ENCODE peak calls at places on chromosome 19, in seven cellular contexts. T is CD14-positive monocyte, X is thoracic aorta, Q is NCI-H1417, U is endothelial cell, F is non-pigmented ciliary epithelial cell, R is H9. S is an unnamed sample.
A peak's percentile ranks its signal among the peaks of the same experiment; 100 is the strongest.

GRCh38 chr19:31185261-31185660 is 164.0 kb downstream of the TSHZ3 start:
- DNase-seq in X (no peak), Q (no peak), F (no peak), R (no peak), U (no peak), T (no peak), S (no peak)

GRCh38 chr19:53823380-53824120 is 564 bp downstream of the NLRP12 start:
- DNase-seq in T (peak; percentile 53), U (no peak), X (no peak), Q (no peak), R (no peak), F (no peak), S (no peak)

GRCh38 chr19:56594446-56594782 is 688 bp upstream of the ZNF71 start:
- DNase-seq in T (no peak), U (no peak), Q (no peak), F (no peak), R (no peak), X (no peak), S (no peak)

GRCh38 chr19:8311461-8312260 is 3.5 kb upstream of the CD320 start:
- DNase-seq in T (peak; percentile 34), U (peak; percentile 2), R (no peak), F (no peak), X (no peak), Q (no peak), S (no peak)

GRCh38 chr19:54159352-54160181 is at the start of gene LENG1:
- DNase-seq in X (peak; percentile 100), U (peak; percentile 94), T (peak; percentile 100), F (peak; percentile 100), R (peak; percentile 100), Q (peak; percentile 99), S (peak; percentile 100)

GRCh38 chr19:831407-832369 is 4.1 kb downstream of the AZU1 start:
- DNase-seq in Q (no peak), U (no peak), R (no peak), T (no peak), X (no peak), F (no peak), S (no peak)

GRCh38 chr19:23986623-23987022 is 71.9 kb downstream of the ZNF726 start:
- DNase-seq in R (no peak), Q (no peak), X (no peak), F (no peak), U (no peak), T (no peak), S (no peak)

GRCh38 chr19:4635763-4636135 is 3.6 kb upstream of the TNFAIP8L1 start:
- DNase-seq in X (no peak), F (no peak), Q (no peak), R (no peak), U (no peak), T (no peak), S (no peak)

GRCh38 chr19:1019980-1020867 is 699 bp downstream of the TMEM259 start:
- DNase-seq in T (no peak), X (no peak), R (no peak), U (no peak), Q (no peak), F (no peak), S (no peak)

GRCh38 chr19:54158812-54159351 is 639 bp downstream of the LENG1 start:
- DNase-seq in T (no peak), U (no peak), R (no peak), Q (no peak), X (no peak), F (no peak), S (no peak)

GRCh38 chr19:48868196-48868886 is at the start of gene PLEKHA4:
- DNase-seq in R (peak; percentile 57), X (no peak), U (peak; percentile 26), T (no peak), Q (no peak), F (no peak), S (no peak)

GRCh38 chr19:57099199-57099661 is 20.6 kb upstream of the USP29 start:
- DNase-seq in X (no peak), T (no peak), U (peak; percentile 26), R (peak; percentile 65), F (peak; percentile 9), Q (peak; percentile 28), S (no peak)

GRCh38 chr19:1424182-1424955 is 13.8 kb upstream of the RPS15 start:
- DNase-seq in U (no peak), Q (no peak), T (peak; percentile 42), F (no peak), X (no peak), R (no peak), S (no peak)

GRCh38 chr19:17450264-17451075 is 2.0 kb upstream of the TMEM221 start:
- DNase-seq in U (no peak), X (no peak), T (no peak), Q (no peak), F (no peak), R (no peak), S (no peak)

GRCh38 chr19:56916528-56916927 is 76.0 kb upstream of the PEG3 start:
- DNase-seq in F (no peak), Q (no peak), R (no peak), X (no peak), U (no peak), T (no peak), S (no peak)